ENCODE peak calls at places on chromosomes 6 and 20, in seven cellular contexts. M, H, V, J, F, W and P are unnamed samples.
A peak's percentile ranks its signal among the peaks of the same experiment; 100 is the strongest.

GRCh38 chr6:140140891-140141290 is 766.4 kb upstream of the CITED2 start:
- DNase-seq in M (no peak), W (no peak), F (no peak), H (no peak), J (no peak), V (no peak), P (no peak)

GRCh38 chr6:79313254-79313653 is 78.8 kb upstream of the HMGN3 start:
- DNase-seq in H (no peak), M (no peak), J (no peak), W (no peak), F (no peak), V (no peak), P (no peak)

GRCh38 chr6:169224185-169224695 is 29.4 kb downstream of the THBS2 start:
- DNase-seq in M (peak; percentile 61), F (no peak), V (no peak), W (peak; percentile 88), H (no peak), J (peak; percentile 36), P (no peak)

GRCh38 chr20:17533396-17533795 is 2.2 kb upstream of the BFSP1 start:
- DNase-seq in J (no peak), V (no peak), H (no peak), F (no peak), M (no peak), W (peak; percentile 64), P (peak; percentile 27)

GRCh38 chr6:79672631-79673065 is 41.5 kb downstream of the SH3BGRL2 start:
- DNase-seq in M (no peak), H (no peak), W (peak; percentile 40), J (no peak), V (peak; percentile 18), F (peak; percentile 31), P (no peak)

GRCh38 chr20:54179946-54180345 is 6.2 kb upstream of the CYP24A1 start:
- DNase-seq in H (no peak), W (no peak), M (no peak), J (no peak), F (no peak), V (no peak), P (no peak)

GRCh38 chr20:62662422-62662821 is 20.1 kb downstream of the SLCO4A1 start:
- DNase-seq in W (peak; percentile 87), M (no peak), F (peak; percentile 32), V (no peak), H (no peak), J (no peak), P (no peak)

GRCh38 chr6:32189082-32189741 is 790 bp downstream of the PBX2 start:
- DNase-seq in V (no peak), J (no peak), F (no peak), W (no peak), M (no peak), H (no peak), P (no peak)

GRCh38 chr20:32113861-32114260 is 4.3 kb downstream of the TM9SF4 start:
- DNase-seq in H (no peak), M (no peak), W (no peak), F (no peak), V (no peak), J (no peak), P (no peak)

GRCh38 chr20:44993343-44993742 is 27.0 kb downstream of the STK4 start:
- DNase-seq in V (no peak), F (no peak), W (peak; percentile 24), H (no peak), M (no peak), J (no peak), P (no peak)

GRCh38 chr6:128827675-128828464 is 55.1 kb upstream of the LAMA2 start:
- DNase-seq in J (no peak), V (no peak), H (no peak), W (peak; percentile 77), F (no peak), M (no peak), P (no peak)

GRCh38 chr6:156809034-156809433 is 31.9 kb downstream of the ARID1B start:
- DNase-seq in J (no peak), H (no peak), V (peak; percentile 46), M (no peak), W (peak; percentile 52), F (no peak), P (no peak)

GRCh38 chr6:82208914-82209313 is 38.6 kb downstream of the IBTK start:
- DNase-seq in W (no peak), H (no peak), M (no peak), J (no peak), V (no peak), F (no peak), P (no peak)

DNA sequence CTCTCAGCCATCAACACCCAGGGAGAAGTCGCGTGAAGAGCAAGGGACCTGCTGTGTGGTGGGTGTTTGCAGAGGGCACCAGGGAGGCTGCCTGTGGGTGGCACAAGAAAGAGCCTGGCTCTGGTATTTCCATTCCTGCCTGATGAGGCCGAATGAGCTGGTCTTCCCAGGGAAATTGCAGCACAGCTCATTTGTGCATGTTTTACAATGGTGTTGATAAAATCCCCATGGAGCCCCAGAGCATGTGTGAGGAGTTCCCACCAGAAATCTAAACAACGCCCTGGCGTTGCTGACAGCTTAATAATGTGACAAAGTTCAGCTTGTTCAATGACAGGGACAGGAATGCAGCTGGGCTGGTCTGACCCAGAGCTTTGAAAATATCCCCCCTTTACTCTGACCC is 135.5 kb downstream of the CLIC5 start:
- DNase-seq in M (no peak), V (no peak), J (no peak), H (no peak), F (no peak), W (no peak), P (no peak)
- TF ChIP-seq CTCF in M (no peak), V (no peak), J (no peak), H (no peak), F (no peak), W (no peak), P (no peak)

GRCh38 chr6:28876702-28877101 is 47.1 kb downstream of the TRIM27 start:
- DNase-seq in W (no peak), V (no peak), J (no peak), M (no peak), H (no peak), F (no peak), P (no peak)

GRCh38 chr6:28884423-28885148 is 39.2 kb downstream of the TRIM27 start:
- DNase-seq in M (no peak), F (no peak), H (peak; percentile 69), V (no peak), J (no peak), W (no peak), P (peak; percentile 85)

GRCh38 chr6:28885149-28885738 is 38.5 kb downstream of the TRIM27 start:
- DNase-seq in F (no peak), M (no peak), J (no peak), H (no peak), W (no peak), V (no peak), P (peak; percentile 20)

GRCh38 chr6:28880519-28880893 is 43.3 kb downstream of the TRIM27 start:
- DNase-seq in W (no peak), J (no peak), M (no peak), F (no peak), H (no peak), V (no peak), P (no peak)

DNA sequence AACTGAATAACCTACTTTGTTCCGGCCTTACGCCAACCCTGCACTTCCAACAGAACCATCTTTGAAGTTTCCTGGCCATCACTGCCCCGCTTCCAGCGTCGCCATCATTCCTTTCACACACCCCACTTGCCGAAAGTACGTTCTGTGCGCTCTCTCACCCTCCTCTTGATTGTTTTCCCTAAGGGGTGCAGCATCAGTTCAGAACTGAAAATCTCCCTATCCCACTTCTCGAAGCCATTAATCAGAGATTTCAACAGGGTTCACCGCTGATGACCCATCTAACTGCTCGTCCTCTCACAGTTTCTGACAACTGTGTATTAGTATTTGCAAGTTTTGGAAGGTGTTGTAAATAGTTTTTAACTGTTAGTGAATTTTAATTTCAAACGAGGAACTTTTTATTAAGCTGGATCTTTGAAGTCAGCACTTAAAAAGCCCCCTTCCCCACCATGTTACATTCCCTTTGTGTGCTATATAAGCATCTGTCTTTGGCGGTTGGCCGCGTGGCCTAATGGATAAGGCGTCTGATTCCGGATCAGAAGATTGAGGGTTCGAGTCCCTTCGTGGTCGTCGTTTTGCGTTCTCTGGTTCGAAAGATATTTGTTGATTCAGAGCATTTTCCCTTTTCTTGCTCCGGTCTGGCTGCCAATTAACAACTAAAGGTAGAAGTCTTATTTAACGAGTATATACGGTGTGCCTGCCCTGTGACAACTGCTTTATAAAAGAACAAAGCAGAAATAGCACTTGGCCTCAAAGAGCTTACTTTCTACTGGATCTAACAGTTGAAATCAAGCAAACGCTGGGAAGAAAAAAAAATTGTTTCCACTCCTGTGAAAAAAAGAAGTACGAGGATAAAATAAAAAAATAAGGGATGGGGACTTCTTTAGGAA is 42.6 kb downstream of the TRIM27 start:
- DNase-seq in J (peak; percentile 68), W (peak; percentile 85), F (no peak), V (peak; percentile 53), H (peak; percentile 27), M (peak; percentile 82), P (peak; percentile 82)
- TF ChIP-seq CTCF in J (no peak), W (no peak), F (no peak), V (no peak), H (no peak), M (no peak), P (no peak)

GRCh38 chr20:21528870-21529269 is 15.0 kb upstream of the NKX2-2 start:
- DNase-seq in W (no peak), M (no peak), F (no peak), H (no peak), J (no peak), V (no peak), P (no peak)
- TF ChIP-seq CTCF in W (no peak), M (no peak), F (no peak), H (no peak), J (no peak), V (no peak), P (no peak)

DNA sequence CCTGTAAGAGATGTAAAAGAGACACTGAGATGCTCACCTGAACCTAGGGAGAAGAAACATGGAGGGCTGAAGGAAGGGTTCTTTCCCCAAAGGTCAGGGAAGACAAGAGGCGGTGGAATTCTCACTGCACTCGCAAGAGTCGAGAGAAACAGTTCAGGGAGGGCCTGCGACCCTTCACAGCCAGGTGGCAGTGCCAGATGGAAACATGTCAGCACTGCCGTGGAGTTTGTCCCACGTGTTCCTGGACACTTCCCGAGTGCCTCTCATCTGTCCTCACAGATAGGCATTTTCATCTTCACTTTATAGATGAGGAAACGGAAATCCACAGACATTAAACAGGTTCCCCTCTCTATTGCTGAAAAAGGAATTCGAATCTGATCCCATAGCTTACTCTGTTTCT is 70.4 kb upstream of the SYNJ2 start:
- DNase-seq in V (no peak), W (no peak), M (no peak), J (no peak), H (no peak), F (no peak), P (no peak)
- TF ChIP-seq CTCF in V (no peak), W (peak; percentile 7), M (no peak), J (no peak), H (no peak), F (no peak), P (no peak)

GRCh38 chr6:34074064-34074739 is 71.7 kb downstream of the GRM4 start:
- DNase-seq in V (no peak), J (no peak), M (no peak), F (no peak), W (no peak), H (no peak), P (no peak)
- TF ChIP-seq CTCF in V (no peak), J (no peak), M (no peak), F (no peak), W (no peak), H (no peak), P (no peak)

DNA sequence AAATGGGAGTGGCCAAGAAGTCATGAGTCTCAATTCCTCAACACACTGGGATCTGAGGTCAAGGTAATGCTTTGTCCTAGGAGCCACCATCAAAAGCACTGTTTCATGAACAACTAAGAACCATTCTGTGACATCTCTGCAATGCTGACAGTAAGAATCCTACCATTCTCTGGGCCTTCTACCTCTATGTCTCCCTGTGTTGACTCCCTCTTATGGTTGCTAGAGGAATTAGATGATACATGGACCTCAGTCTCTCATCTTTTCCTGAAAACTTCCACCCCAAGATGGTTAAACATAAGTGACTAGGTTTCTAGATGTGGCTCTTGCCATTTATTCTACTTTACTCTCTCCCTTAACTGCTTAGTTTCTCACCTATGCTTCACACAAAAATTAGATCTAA is 9.1 kb downstream of the MTRF1L start:
- DNase-seq in F (no peak), J (no peak), M (no peak), H (no peak), W (no peak), V (no peak), P (no peak)
- TF ChIP-seq CTCF in F (peak; percentile 18), J (no peak), M (no peak), H (no peak), W (no peak), V (no peak), P (no peak)